ENCODE peak calls at places on chromosome 13, in six cellular contexts. M, B, E, F, C and S are unnamed samples. For H3K4me1, the result is how much of the 10 kb centered on the place peaks cover.

GRCh38 chr13:47100214-47100853 is 203.5 kb upstream of the HTR2A start:
- DNase-seq in E (no peak), M (no peak), C (no peak), F (no peak), B (no peak), S (no peak)

GRCh38 chr13:60881507-60881906 is 484.5 kb downstream of the TDRD3 start:
- DNase-seq in M (peak), B (no peak), E (no peak), C (no peak), F (no peak), S (no peak)

GRCh38 chr13:36907801-36908200 is 12.2 kb downstream of the SMAD9 start:
- DNase-seq in F (no peak), B (no peak), E (no peak), M (no peak), C (no peak), S (no peak)

GRCh38 chr13:42041684-42042035 is 6.8 kb upstream of the DGKH start:
- DNase-seq in F (peak), M (peak), C (no peak), E (peak), B (peak), S (peak)

GRCh38 chr13:110306960-110307696 is at the start of the genes COL4A1 and COL4A2:
- DNase-seq in C (no peak), E (peak), B (no peak), F (peak), M (peak), S (no peak)

GRCh38 chr13:19607523-19608078 is 25.9 kb upstream of the MPHOSPH8 start:
- DNase-seq in M (no peak), E (no peak), C (no peak), F (no peak), B (no peak), S (no peak)

GRCh38 chr13:70457474-70457873 is 349.2 kb upstream of the KLHL1 start:
- DNase-seq in F (no peak), M (no peak), C (no peak), E (no peak), B (no peak), S (no peak)

GRCh38 chr13:92530364-92530763 is 696.2 kb upstream of the GPC6 start:
- DNase-seq in C (no peak), E (no peak), M (no peak), B (no peak), F (no peak), S (no peak)

GRCh38 chr13:29679357-29680050 is 84.0 kb upstream of the SLC7A1 start:
- DNase-seq in C (peak), F (no peak), B (no peak), E (no peak), M (no peak), S (peak)

GRCh38 chr13:21095311-21095710 is 33.9 kb upstream of the LATS2 start:
- DNase-seq in B (no peak), E (no peak), C (no peak), M (no peak), F (no peak), S (no peak)

GRCh38 chr13:61414686-61415664 is 674 bp downstream of the PCDH20 start:
- DNase-seq in E (peak), B (peak), F (no peak), C (peak), M (peak), S (peak)

GRCh38 chr13:114174529-114174941 is 4.5 kb upstream of the CFAP97D2 start:
- DNase-seq in C (no peak), F (no peak), B (no peak), M (no peak), E (no peak), S (no peak)

GRCh38 chr13:29799041-29799440 is 51.4 kb downstream of the UBL3 start:
- DNase-seq in F (no peak), M (no peak), B (no peak), E (no peak), C (no peak), S (no peak)

GRCh38 chr13:45961468-45961867 is 91.1 kb downstream of the ZC3H13 start:
- DNase-seq in B (no peak), F (no peak), C (no peak), M (no peak), E (no peak), S (no peak)

GRCh38 chr13:51584731-51585191 is 499 bp downstream of the WDFY2 start:
- DNase-seq in E (peak), F (peak), M (peak), C (no peak), B (peak), S (peak)

GRCh38 chr13:67355791-67356190 is 125.7 kb upstream of the PCDH9 start:
- DNase-seq in C (no peak), E (no peak), M (no peak), B (no peak), F (no peak), S (no peak)

GRCh38 chr13:67353891-67354459 is 123.8 kb upstream of the PCDH9 start:
- DNase-seq in C (no peak), B (no peak), E (no peak), F (no peak), M (no peak), S (no peak)

GRCh38 chr13:67351915-67352314 is 121.8 kb upstream of the PCDH9 start:
- DNase-seq in F (no peak), E (no peak), M (no peak), B (no peak), C (no peak), S (no peak)

GRCh38 chr13:67351114-67351513 is 121.0 kb upstream of the PCDH9 start:
- DNase-seq in E (no peak), B (no peak), F (no peak), M (no peak), C (no peak), S (no peak)

DNA sequence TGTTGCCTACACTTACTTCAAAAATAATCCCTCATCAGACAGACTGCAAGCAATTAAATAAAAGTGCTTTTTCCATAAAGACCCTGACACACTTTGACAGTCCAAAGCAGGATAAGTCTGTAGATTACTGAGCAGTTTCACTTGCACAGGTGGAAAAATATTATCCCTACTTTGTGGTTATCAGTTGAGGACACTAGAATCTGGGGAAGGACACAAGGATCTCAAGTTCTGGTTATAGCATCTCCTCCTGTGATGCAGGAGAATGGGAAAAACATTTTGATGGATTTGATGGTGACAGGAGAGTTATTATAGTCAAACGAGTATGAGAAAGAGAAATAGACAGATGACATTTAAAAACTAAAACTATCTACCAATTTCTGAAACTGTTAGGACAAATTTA is 122.9 kb upstream of the PCDH9 start:
- DNase-seq in C (no peak), E (no peak), F (no peak), B (no peak), M (no peak), S (no peak)
- TF ChIP-seq POLR2AphosphoS5 in C (no peak), E (no peak), F (no peak), B (no peak), M (no peak), S (no peak)

DNA sequence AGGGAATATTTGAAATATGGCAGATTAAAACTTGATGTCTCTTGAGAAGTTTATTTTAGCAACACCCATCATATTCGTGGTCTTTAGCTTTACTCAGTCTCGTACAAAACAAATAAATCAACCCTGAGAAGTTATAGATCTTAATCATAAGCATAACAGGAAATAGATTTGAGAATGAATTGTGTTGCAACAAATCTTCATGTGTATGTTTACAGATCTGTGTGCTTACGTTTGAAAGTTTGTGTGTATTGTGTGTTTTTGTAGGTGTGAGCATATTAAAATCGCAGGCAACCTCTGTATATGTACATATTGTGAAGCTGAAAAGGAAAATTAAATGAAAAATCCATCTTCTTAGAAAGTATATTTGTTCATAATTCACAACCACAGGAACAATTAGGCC is 1094.1 kb downstream of the EFNB2 start:
- DNase-seq in C (no peak), M (no peak), B (no peak), F (no peak), E (no peak), S (no peak)
- H3K4me3 ChIP-seq in C (no peak), M (no peak), B (no peak), F (no peak), E (no peak), S (no peak)

DNA sequence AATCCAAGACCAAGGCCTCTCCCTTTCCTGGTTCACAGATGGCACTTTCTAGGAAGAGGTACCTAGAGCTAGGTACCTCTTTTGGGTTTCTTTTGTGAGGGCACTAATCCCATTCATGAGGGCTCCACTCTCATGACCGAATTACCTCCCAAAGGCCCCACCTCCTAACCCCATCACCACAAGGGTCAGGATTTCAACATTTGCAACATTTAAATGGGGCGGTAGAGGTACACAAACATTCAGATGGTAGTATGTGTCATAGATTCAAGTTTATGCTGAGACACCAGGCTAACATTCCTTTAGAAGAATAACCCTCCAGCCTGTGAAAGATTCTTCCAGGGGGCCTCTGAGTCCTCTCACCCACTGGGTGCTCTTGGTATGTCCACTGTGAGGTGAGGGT is 116.3 kb downstream of the FOXO1 start:
- DNase-seq in F (no peak), C (no peak), M (no peak), E (no peak), B (no peak), S (no peak)
- H3K4me1 ChIP-seq in F (under half), C (under half), M (under half), E (under half), B (under half), S (under half)

GRCh38 chr13:113122571-113123225 is at the start of gene F10:
- DNase-seq in F (no peak), B (peak), M (peak), E (no peak), C (peak), S (peak)
- TF ChIP-seq POLR2AphosphoS5 in F (no peak), B (no peak), M (no peak), E (no peak), C (peak), S (peak)

GRCh38 chr13:25906211-25906661 is 145.6 kb downstream of the SHISA2 start:
- DNase-seq in B (no peak), F (no peak), E (no peak), M (no peak), C (no peak), S (no peak)
- H3K4me3 ChIP-seq in B (no peak), F (no peak), E (no peak), M (no peak), C (no peak), S (no peak)